ENCODE peak calls at places on chromosomes 2 and 18, in six cellular contexts. K is fibroblast of lung, A is GM23338, P is A549, M is GM23248, O is PC-3. L is an unnamed sample.
A peak's percentile ranks its signal among the peaks of the same experiment; 100 is the strongest.

GRCh38 chr2:10531874-10532273 is 83.7 kb upstream of the ODC1 start:
- DNase-seq in K (no peak), A (no peak), P (no peak), M (no peak), O (no peak), L (no peak)

GRCh38 chr18:48703418-48703817 is 164.6 kb downstream of the CTIF start:
- DNase-seq in K (no peak), A (no peak), P (no peak), M (no peak), O (no peak), L (no peak)

GRCh38 chr2:216492951-216493685 is 5.5 kb upstream of the RPL37A start:
- DNase-seq in K (peak; percentile 93), A (no peak), P (no peak), M (peak; percentile 96), O (peak; percentile 77), L (peak; percentile 91)

GRCh38 chr2:67462741-67463496 is 65.8 kb downstream of the ETAA1 start:
- DNase-seq in K (peak; percentile 35), A (no peak), P (no peak), M (peak; percentile 36), O (peak; percentile 54), L (no peak)

GRCh38 chr2:229300371-229300770 is 29.3 kb upstream of the PID1 start:
- DNase-seq in K (no peak), A (no peak), P (no peak), M (no peak), O (no peak), L (no peak)

GRCh38 chr2:141439524-141439923 is 691.3 kb downstream of the LRP1B start:
- DNase-seq in K (peak; percentile 47), A (no peak), P (no peak), M (peak; percentile 1), O (peak; percentile 8), L (no peak)

GRCh38 chr2:97900806-97901205 is 94.9 kb downstream of the TMEM131 start:
- DNase-seq in K (peak; percentile 18), A (no peak), P (no peak), M (no peak), O (peak; percentile 13), L (no peak)

GRCh38 chr18:44602845-44603244 is 77.8 kb upstream of the SETBP1 start:
- DNase-seq in K (peak; percentile 51), A (no peak), P (no peak), M (peak; percentile 42), O (peak; percentile 72), L (no peak)

GRCh38 chr18:58381676-58382411 is 247.0 kb downstream of the ALPK2 start:
- DNase-seq in K (no peak), A (no peak), P (no peak), M (no peak), O (no peak), L (no peak)

GRCh38 chr18:58405107-58405898 is 223.6 kb downstream of the ALPK2 start:
- DNase-seq in K (no peak), A (no peak), P (no peak), M (no peak), O (no peak), L (no peak)

GRCh38 chr2:85468704-85469349 is 50.3 kb downstream of the SH2D6 start:
- DNase-seq in K (peak; percentile 79), A (peak; percentile 83), P (peak; percentile 69), M (peak; percentile 65), O (peak; percentile 95), L (no peak)

GRCh38 chr2:76642122-76642521 is 880.1 kb downstream of the LRRTM4 start:
- DNase-seq in K (no peak), A (no peak), P (no peak), M (no peak), O (no peak), L (no peak)

GRCh38 chr2:176755537-176756135 is 457.0 kb upstream of the HNRNPA3 start:
- DNase-seq in K (no peak), A (no peak), P (no peak), M (no peak), O (no peak), L (peak; percentile 64)

GRCh38 chr2:71455011-71455740 is 1.8 kb downstream of the DYSF start:
- DNase-seq in K (no peak), A (peak; percentile 46), P (no peak), M (no peak), O (no peak), L (no peak)

GRCh38 chr2:147017976-147018645 is 826.7 kb upstream of the ACVR2A start:
- DNase-seq in K (no peak), A (no peak), P (no peak), M (peak; percentile 33), O (no peak), L (no peak)

GRCh38 chr18:58793361-58793760 is 71.3 kb upstream of the ZNF532 start:
- DNase-seq in K (peak; percentile 92), A (no peak), P (peak; percentile 31), M (peak; percentile 89), O (peak; percentile 98), L (no peak)

GRCh38 chr18:22429564-22429963 is 11.8 kb upstream of the CTAGE1 start:
- DNase-seq in K (no peak), A (no peak), P (no peak), M (no peak), O (no peak), L (no peak)

GRCh38 chr2:16614314-16614860 is 51.2 kb downstream of the CYRIA start:
- DNase-seq in K (peak; percentile 31), A (no peak), P (no peak), M (no peak), O (no peak), L (no peak)

GRCh38 chr2:86337235-86338099 is at the start of gene REEP1:
- DNase-seq in K (peak; percentile 13), A (peak; percentile 67), P (peak; percentile 34), M (peak; percentile 50), O (no peak), L (no peak)

GRCh38 chr18:51621103-51621969 is 423.9 kb upstream of the MEX3C start:
- DNase-seq in K (peak; percentile 39), A (peak; percentile 83), P (peak; percentile 16), M (peak; percentile 69), O (peak; percentile 36), L (peak; percentile 82)

GRCh38 chr2:16774980-16775963 is 109.6 kb upstream of the CYRIA start:
- DNase-seq in K (peak; percentile 17), A (peak; percentile 59), P (no peak), M (no peak), O (no peak), L (no peak)

GRCh38 chr2:109380502-109381326 is 233.1 kb downstream of the SEPTIN10 start:
- DNase-seq in K (peak; percentile 37), A (no peak), P (no peak), M (no peak), O (peak; percentile 41), L (no peak)

GRCh38 chr2:224778474-224778877 is 62.3 kb upstream of the CCDC195 start:
- DNase-seq in K (peak; percentile 47), A (peak; percentile 46), P (peak; percentile 38), M (peak; percentile 59), O (peak; percentile 77), L (peak; percentile 79)

GRCh38 chr2:101773137-101773536 is 75.6 kb downstream of the MAP4K4 start:
- DNase-seq in K (no peak), A (peak; percentile 60), P (no peak), M (no peak), O (no peak), L (no peak)
- H3K27ac ChIP-seq in K (no peak overlapping the region), A (peak overlapping the region; percentile 56), P (no peak overlapping the region), M (no peak overlapping the region), O (no peak overlapping the region), L (no peak overlapping the region)

GRCh38 chr2:232420073-232420454 is 13.4 kb downstream of the ALPG start:
- DNase-seq in K (no peak), A (peak; percentile 61), P (no peak), M (no peak), O (no peak), L (no peak)
- H3K4me3 ChIP-seq in K (no peak overlapping the region), A (peak overlapping the region; percentile 91), P (peak overlapping the region; percentile 46), M (no peak overlapping the region), O (peak overlapping the region; percentile 67), L (no peak overlapping the region)

GRCh38 chr2:69945447-69945846 is 16.0 kb downstream of the ASPRV1 start:
- DNase-seq in K (no peak), A (no peak), P (no peak), M (peak; percentile 62), O (peak; percentile 76), L (no peak)
- H3K4me2 ChIP-seq in K (no peak overlapping the region), A (no peak overlapping the region), P (no peak overlapping the region), M (no peak overlapping the region), O (peak overlapping the region; percentile 69), L (no peak overlapping the region)

GRCh38 chr18:56902653-56903052 is 244.2 kb upstream of the BOD1L2 start:
- DNase-seq in K (no peak), A (no peak), P (peak; percentile 2), M (no peak), O (peak; percentile 19), L (no peak)
- H3K27ac ChIP-seq in K (no peak overlapping the region), A (no peak overlapping the region), P (peak overlapping the region; percentile 30), M (no peak overlapping the region), O (no peak overlapping the region), L (no peak overlapping the region)

GRCh38 chr2:6919912-6920905 is 3.0 kb downstream of the RNF144A start:
- DNase-seq in K (peak; percentile 23), A (peak; percentile 22), P (no peak), M (no peak), O (no peak), L (no peak)

GRCh38 chr2:6916736-6917070 is 509 bp upstream of the RNF144A start:
- DNase-seq in K (no peak), A (peak; percentile 57), P (peak; percentile 17), M (no peak), O (no peak), L (no peak)

GRCh38 chr2:6917071-6917760 is at the start of gene RNF144A:
- DNase-seq in K (peak; percentile 45), A (peak; percentile 67), P (peak; percentile 80), M (peak; percentile 82), O (peak; percentile 61), L (peak; percentile 81)

GRCh38 chr2:6916224-6916623 is 988 bp upstream of the RNF144A start:
- DNase-seq in K (no peak), A (no peak), P (no peak), M (no peak), O (no peak), L (no peak)

DNA sequence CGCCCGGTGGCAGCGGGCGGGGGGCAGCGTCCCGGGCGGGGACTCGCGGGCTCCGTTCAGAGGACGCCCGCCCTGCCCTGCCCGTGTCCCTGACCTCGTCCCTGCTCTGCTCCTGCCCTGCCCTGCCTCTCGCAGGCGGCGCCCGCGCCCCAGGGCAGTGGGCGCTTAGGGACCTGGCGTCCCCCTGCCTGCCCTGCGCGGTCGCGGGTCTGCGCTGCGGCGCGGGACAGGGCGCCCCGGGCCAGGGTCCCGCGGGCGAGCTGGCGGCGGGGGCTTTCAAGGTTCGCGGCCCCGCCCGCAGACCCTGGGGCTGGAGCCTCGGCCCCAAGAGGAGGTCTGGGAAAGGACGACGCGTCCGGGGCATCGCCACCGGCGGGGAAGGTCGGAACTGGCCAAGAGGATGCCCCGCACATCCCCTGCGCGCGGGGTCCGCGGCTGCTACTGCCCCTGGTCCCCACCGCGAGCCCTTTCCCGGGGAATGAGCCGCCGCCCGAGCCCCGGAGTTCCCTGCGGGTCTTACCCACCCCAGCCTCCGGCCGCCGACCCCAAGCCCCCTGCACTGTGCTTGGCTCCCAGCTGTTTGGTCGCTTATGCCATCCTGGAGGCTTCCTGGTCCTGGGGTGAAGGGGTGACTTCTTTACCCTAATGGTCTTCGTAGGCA is 679 bp downstream of the RNF144A start:
- DNase-seq in K (no peak), A (peak; percentile 49), P (peak; percentile 26), M (peak; percentile 26), O (no peak), L (no peak)
- H3K4me3 ChIP-seq in K (peak overlapping the region; percentile 50), A (peak overlapping the region; percentile 67), P (peak overlapping the region; percentile 75), M (peak overlapping the region; percentile 76), O (peak overlapping the region; percentile 80), L (no peak overlapping the region)

L was measured in Karpas-422.